ENCODE peak calls at places on chromosomes 3 and 15, in five cellular contexts. One of them, this sample, is unnamed.

GRCh38 chr15:38253448-38253847 is 812 bp downstream of the SPRED1 start:
- DNase-seq in body of pancreas: peak; percentile 17
- DNase-seq in NCI-H1092 treated with DMSO at 0.1 percent for 48 hours: no peak
- DNase-seq in sigmoid colon: no peak
- DNase-seq in GM12865: peak; percentile 3
- DNase-seq in this sample: no peak

GRCh38 chr15:85781099-85781498 is 13.6 kb downstream of the KLHL25 start:
- DNase-seq in body of pancreas: no peak
- DNase-seq in NCI-H1092 treated with DMSO at 0.1 percent for 48 hours: no peak
- DNase-seq in sigmoid colon: no peak
- DNase-seq in GM12865: no peak
- DNase-seq in this sample: no peak

GRCh38 chr3:138180375-138181029 is 5.8 kb upstream of the DBR1 start:
- DNase-seq in body of pancreas: peak; percentile 18
- DNase-seq in NCI-H1092 treated with DMSO at 0.1 percent for 48 hours: peak; percentile 56
- DNase-seq in sigmoid colon: no peak
- DNase-seq in GM12865: peak; percentile 50
- DNase-seq in this sample: no peak

GRCh38 chr15:42504631-42505030 is 9.2 kb downstream of the SNAP23 start:
- DNase-seq in body of pancreas: no peak
- DNase-seq in NCI-H1092 treated with DMSO at 0.1 percent for 48 hours: no peak
- DNase-seq in sigmoid colon: no peak
- DNase-seq in GM12865: no peak
- DNase-seq in this sample: no peak

GRCh38 chr3:190826018-190826417 is 36.5 kb downstream of the GMNC start:
- DNase-seq in body of pancreas: no peak
- DNase-seq in NCI-H1092 treated with DMSO at 0.1 percent for 48 hours: no peak
- DNase-seq in sigmoid colon: no peak
- DNase-seq in GM12865: no peak
- DNase-seq in this sample: no peak

GRCh38 chr15:95604634-95605036 is 725.9 kb upstream of the NR2F2 start:
- DNase-seq in body of pancreas: no peak
- DNase-seq in NCI-H1092 treated with DMSO at 0.1 percent for 48 hours: no peak
- DNase-seq in sigmoid colon: no peak
- DNase-seq in GM12865: no peak
- DNase-seq in this sample: no peak

GRCh38 chr15:77075528-77075927 is 4.6 kb upstream of the TSPAN3 start:
- DNase-seq in body of pancreas: no peak
- DNase-seq in NCI-H1092 treated with DMSO at 0.1 percent for 48 hours: no peak
- DNase-seq in sigmoid colon: no peak
- DNase-seq in GM12865: no peak
- DNase-seq in this sample: no peak

GRCh38 chr3:169939751-169940150 is 26.9 kb upstream of the SEC62 start:
- DNase-seq in body of pancreas: no peak
- DNase-seq in NCI-H1092 treated with DMSO at 0.1 percent for 48 hours: no peak
- DNase-seq in sigmoid colon: no peak
- DNase-seq in GM12865: peak; percentile 30
- DNase-seq in this sample: no peak

GRCh38 chr3:177618873-177619771 is 421.8 kb upstream of the TBL1XR1 start:
- DNase-seq in body of pancreas: no peak
- DNase-seq in NCI-H1092 treated with DMSO at 0.1 percent for 48 hours: no peak
- DNase-seq in sigmoid colon: no peak
- DNase-seq in GM12865: no peak
- DNase-seq in this sample: no peak

GRCh38 chr3:17730318-17730967 is 12.0 kb downstream of the TBC1D5 start:
- DNase-seq in body of pancreas: peak; percentile 19
- DNase-seq in NCI-H1092 treated with DMSO at 0.1 percent for 48 hours: peak; percentile 13
- DNase-seq in sigmoid colon: no peak
- DNase-seq in GM12865: no peak
- DNase-seq in this sample: no peak

GRCh38 chr3:93969443-93969842 is 4.3 kb downstream of the PROS1 start:
- DNase-seq in body of pancreas: no peak
- DNase-seq in NCI-H1092 treated with DMSO at 0.1 percent for 48 hours: no peak
- DNase-seq in sigmoid colon: no peak
- DNase-seq in GM12865: no peak
- DNase-seq in this sample: no peak

GRCh38 chr3:14455571-14456317 is 53.3 kb downstream of the SLC6A6 start:
- DNase-seq in body of pancreas: peak; percentile 70
- DNase-seq in NCI-H1092 treated with DMSO at 0.1 percent for 48 hours: peak; percentile 66
- DNase-seq in sigmoid colon: no peak
- DNase-seq in GM12865: no peak
- DNase-seq in this sample: no peak

GRCh38 chr3:192409838-192410683 is 317.3 kb downstream of the FGF12 start:
- DNase-seq in body of pancreas: no peak
- DNase-seq in NCI-H1092 treated with DMSO at 0.1 percent for 48 hours: peak; percentile 65
- DNase-seq in sigmoid colon: no peak
- DNase-seq in GM12865: no peak
- DNase-seq in this sample: no peak

This sample was measured in GM06990.